ENCODE peak calls at places on chromosome 19, in six cellular contexts. S is CD8-positive, alpha-beta T cell; I is mammary epithelial cell; H is progenitor cell of endocrine pancreas; U is AG04449; R is uterus. D is an unnamed sample.

GRCh38 chr19:38395381-38396127 is 7.1 kb downstream of the SPRED3 start:
- DNase-seq in H (no peak), S (peak; percentile 30), R (no peak), I (no peak), U (no peak), D (no peak)

GRCh38 chr19:51547397-51548212 is 16.1 kb upstream of the SIGLEC6 start:
- DNase-seq in H (no peak), R (no peak), U (no peak), S (no peak), I (no peak), D (no peak)

GRCh38 chr19:17079710-17080440 is 4.3 kb downstream of the MYO9B start:
- DNase-seq in I (peak; percentile 99), U (peak; percentile 95), R (peak; percentile 90), S (peak; percentile 59), H (no peak), D (no peak)

GRCh38 chr19:39237200-39238184 is 7.3 kb downstream of the IFNL3 start:
- DNase-seq in I (peak; percentile 15), S (peak; percentile 36), U (no peak), H (no peak), R (no peak), D (peak; percentile 26)

GRCh38 chr19:16372065-16372915 is 47.7 kb downstream of the KLF2 start:
- DNase-seq in I (no peak), U (no peak), H (no peak), S (no peak), R (no peak), D (no peak)

GRCh38 chr19:17775245-17775927 is 19.6 kb upstream of the B3GNT3 start:
- DNase-seq in I (no peak), S (peak; percentile 47), U (no peak), H (peak; percentile 57), R (no peak), D (peak; percentile 86)

GRCh38 chr19:32651729-32652140 is 23.2 kb downstream of the ANKRD27 start:
- DNase-seq in R (no peak), U (no peak), S (no peak), H (no peak), I (no peak), D (peak; percentile 58)

GRCh38 chr19:57233207-57233606 is 2.4 kb downstream of the AURKC start:
- DNase-seq in H (no peak), I (no peak), R (no peak), S (no peak), U (no peak), D (no peak)

GRCh38 chr19:5484398-5485285 is 29.4 kb downstream of the ZNRF4 start:
- DNase-seq in H (peak; percentile 59), U (no peak), R (no peak), I (no peak), S (no peak), D (peak; percentile 34)

GRCh38 chr19:28977826-28978225 is 235.1 kb downstream of the UQCRFS1 start:
- DNase-seq in U (no peak), H (no peak), R (no peak), I (no peak), S (no peak), D (peak; percentile 43)

GRCh38 chr19:28981994-28982393 is 231.0 kb downstream of the UQCRFS1 start:
- DNase-seq in I (no peak), R (no peak), H (no peak), U (no peak), S (no peak), D (no peak)

GRCh38 chr19:28985201-28985600 is 227.8 kb downstream of the UQCRFS1 start:
- DNase-seq in H (no peak), S (no peak), I (no peak), U (no peak), R (no peak), D (no peak)

GRCh38 chr19:28984315-28984714 is 228.6 kb downstream of the UQCRFS1 start:
- DNase-seq in U (no peak), S (no peak), I (no peak), H (no peak), R (no peak), D (no peak)

GRCh38 chr19:28980236-28980868 is 232.6 kb downstream of the UQCRFS1 start:
- DNase-seq in H (no peak), I (no peak), R (no peak), U (no peak), S (no peak), D (no peak)
- TF ChIP-seq CTCF in H (peak; percentile 41), I (no peak), R (no peak), U (peak; percentile 73), S (no peak), D (peak; percentile 27)

DNA sequence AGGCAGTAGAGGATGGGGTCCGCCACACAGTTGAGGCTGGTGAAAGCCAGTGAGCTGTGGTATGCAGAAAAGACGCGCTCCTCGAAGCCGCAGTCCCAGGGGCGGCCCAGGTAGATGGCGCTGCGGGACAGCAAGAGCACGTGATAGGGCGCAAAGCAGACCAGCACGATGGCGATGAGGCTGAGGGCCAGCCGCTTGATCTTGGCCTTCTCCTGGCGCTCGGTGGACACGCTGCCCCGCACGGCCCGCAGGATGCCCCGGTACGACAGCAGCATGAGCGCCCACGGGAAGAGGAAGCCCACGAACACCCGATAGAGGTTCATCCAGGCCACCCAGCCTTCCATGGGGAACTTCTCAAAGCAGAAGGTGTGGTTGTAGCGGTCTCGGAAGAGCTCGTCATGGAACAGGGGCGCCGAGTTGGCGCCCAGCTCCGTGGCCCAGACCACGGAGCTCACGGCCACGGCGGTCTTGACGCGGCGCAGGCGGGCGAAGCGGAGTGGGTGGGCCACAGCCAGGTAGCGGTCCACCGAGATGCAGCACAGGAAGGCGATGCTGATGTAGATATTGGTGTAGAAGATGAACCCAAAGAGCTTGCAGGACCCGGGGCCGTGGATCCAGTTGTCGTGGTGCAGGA is 6.5 kb upstream of the OPA3 start:
- DNase-seq in H (peak; percentile 43), S (peak; percentile 39), U (no peak), R (no peak), I (peak; percentile 34), D (peak; percentile 67)
- TF ChIP-seq CTCF in H (peak; percentile 56), S (peak; percentile 31), U (peak; percentile 56), R (no peak), I (peak; percentile 71), D (peak; percentile 33)

DNA sequence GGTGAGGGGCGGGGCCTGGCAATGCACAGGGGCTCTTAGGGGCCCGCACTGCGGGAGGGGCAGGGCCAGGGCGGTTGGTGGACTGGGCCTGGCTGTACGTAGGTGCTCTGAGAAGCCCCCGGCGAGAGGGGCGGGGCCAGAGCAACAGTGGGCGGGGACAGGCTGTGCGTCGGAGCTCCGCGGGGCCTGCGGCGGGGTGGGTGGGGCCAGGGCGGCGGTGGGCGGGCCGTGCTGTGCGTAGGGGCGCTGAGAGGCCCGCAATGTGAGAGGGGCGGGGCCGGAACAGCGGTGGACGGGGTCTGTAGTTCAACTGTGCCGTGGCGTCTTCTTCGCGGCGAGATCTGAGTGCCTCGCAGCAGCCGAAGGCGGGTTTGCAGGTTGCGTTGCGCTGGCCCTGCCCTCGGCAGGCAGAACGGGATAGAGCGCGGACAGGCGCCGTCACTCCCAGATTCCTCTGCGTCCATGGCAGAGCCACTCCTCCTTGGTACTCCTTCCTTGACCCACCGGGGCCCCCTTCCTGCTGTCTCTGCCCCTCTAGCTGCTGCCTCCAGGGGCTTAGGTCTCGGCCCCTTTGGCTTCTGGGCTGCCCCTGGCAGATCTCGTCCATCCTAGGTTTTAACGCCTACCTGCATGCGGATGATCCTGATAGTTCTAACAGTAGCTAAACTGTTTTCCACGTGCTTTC is 33.2 kb downstream of the CCNE1 start:
- DNase-seq in I (peak; percentile 86), H (peak; percentile 94), U (peak; percentile 33), S (peak; percentile 98), R (peak; percentile 92), D (peak; percentile 99)
- TF ChIP-seq CTCF in I (no peak), H (no peak), U (no peak), S (no peak), R (no peak), D (no peak)

DNA sequence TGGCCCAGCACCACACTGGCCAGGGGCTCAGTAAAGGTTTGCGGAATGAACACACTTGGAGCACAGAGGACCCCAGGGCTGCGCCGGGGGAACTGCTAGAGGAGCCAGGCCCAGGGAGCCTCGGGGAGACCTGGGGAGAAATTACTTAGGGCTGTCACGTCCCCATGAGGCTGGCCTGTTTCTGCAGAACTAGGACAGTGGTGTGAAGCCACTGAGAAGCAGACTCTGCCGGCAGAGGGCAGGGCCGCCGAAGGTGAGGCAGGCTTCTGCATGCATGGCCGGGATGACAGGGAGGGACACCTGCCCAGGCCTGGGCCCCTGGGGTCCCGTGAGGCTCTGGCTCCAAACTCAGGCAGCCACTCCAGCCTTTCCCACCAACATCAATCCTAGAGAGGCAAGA is 26.4 kb downstream of the ELAVL1 start:
- DNase-seq in I (no peak), H (no peak), S (no peak), U (no peak), R (no peak), D (no peak)
- TF ChIP-seq CTCF in I (peak; percentile 40), H (no peak), S (no peak), U (no peak), R (no peak), D (no peak)

DNA sequence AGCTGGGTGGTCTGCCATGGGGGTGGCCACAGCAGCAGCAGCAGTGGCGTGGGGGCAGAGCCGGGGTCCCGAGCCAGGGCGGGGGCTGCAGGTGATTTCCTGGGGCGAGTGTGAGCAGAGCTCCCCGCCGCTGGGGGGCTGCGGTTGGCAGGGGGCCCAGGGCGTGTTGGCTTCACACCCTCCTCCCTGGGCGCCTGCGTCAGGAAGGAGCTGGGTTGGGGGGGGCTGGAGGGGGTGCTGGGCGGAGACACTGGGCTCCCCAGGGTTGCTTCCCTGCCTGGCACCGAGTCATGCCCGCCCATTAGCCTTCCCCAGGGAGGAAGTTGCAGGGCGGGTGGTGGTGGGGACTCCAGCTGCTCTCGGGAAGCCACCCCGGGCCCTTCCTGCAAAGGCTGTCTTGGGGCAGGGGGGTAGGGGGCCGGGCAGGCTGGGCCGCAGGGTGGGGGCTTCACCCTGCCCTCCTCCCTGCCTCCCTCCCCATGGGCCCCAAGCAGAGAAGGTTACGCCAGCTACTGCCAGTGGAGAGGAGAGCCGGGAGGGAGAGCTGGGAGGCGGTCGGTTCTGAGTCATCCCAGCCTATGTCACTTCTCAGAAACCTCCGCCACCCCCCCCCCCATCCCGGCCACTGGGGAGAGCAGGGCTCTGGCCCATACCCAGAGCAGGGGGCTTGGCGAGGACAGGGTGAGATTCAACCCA is 4.6 kb downstream of the MIDN start:
- DNase-seq in H (no peak), S (peak; percentile 84), U (peak; percentile 91), I (peak; percentile 93), R (peak; percentile 96), D (no peak)
- TF ChIP-seq CTCF in H (no peak), S (no peak), U (peak; percentile 43), I (peak; percentile 28), R (peak; percentile 24), D (no peak)

D was measured in nephron progenitor cell.